ENCODE peak calls at places on chromosomes 3 and 15, in four cellular contexts. J is GM06990; U is foreskin fibroblast; N is activated CD8-positive, alpha-beta T cell treated with anti-CD3 and anti-CD28 coated beads for 36 hours. B is an unnamed sample.
A peak's percentile ranks its signal among the peaks of the same experiment; 100 is the strongest.

GRCh38 chr3:194537732-194538247 is 51.0 kb upstream of the ATP13A3 start:
- DNase-seq in J (no peak), U (peak; percentile 74), N (no peak), B (no peak)

GRCh38 chr3:123110953-123111615 is 44.3 kb downstream of the PDIA5 start:
- DNase-seq in N (no peak), U (no peak), J (no peak), B (no peak)

GRCh38 chr3:64462203-64463120 is 225.3 kb downstream of the ADAMTS9 start:
- DNase-seq in J (no peak), U (peak; percentile 88), N (no peak), B (no peak)

GRCh38 chr3:10188798-10189556 is 24.3 kb downstream of the IRAK2 start:
- DNase-seq in U (no peak), J (no peak), N (no peak), B (no peak)

GRCh38 chr3:25856902-25857518 is 67.1 kb downstream of the OXSM start:
- DNase-seq in N (peak; percentile 9), U (peak; percentile 69), J (no peak), B (peak; percentile 65)

GRCh38 chr3:171165986-171166385 is 139.5 kb upstream of the SLC2A2 start:
- DNase-seq in U (peak; percentile 53), N (peak; percentile 6), J (peak; percentile 29), B (no peak)

GRCh38 chr3:76405196-76405595 is 619.8 kb upstream of the ZNF717 start:
- DNase-seq in J (no peak), N (no peak), U (peak; percentile 47), B (no peak)

GRCh38 chr3:23863060-23863459 is 53.7 kb downstream of the NKIRAS1 start:
- DNase-seq in J (no peak), N (no peak), U (no peak), B (no peak)

GRCh38 chr15:74798388-74799254 is 14.0 kb upstream of the LMAN1L start:
- DNase-seq in N (peak; percentile 33), U (no peak), J (peak; percentile 69), B (peak; percentile 83)

GRCh38 chr3:100992086-100993033 is 861 bp downstream of the ABI3BP start:
- DNase-seq in U (peak; percentile 71), N (no peak), J (no peak), B (no peak)

GRCh38 chr3:129439381-129439816 is 349 bp downstream of the MBD4 start:
- DNase-seq in J (no peak), N (peak; percentile 64), U (peak; percentile 39), B (peak; percentile 37)

GRCh38 chr3:61253756-61254155 is 2.5 kb upstream of the FHIT start:
- DNase-seq in U (no peak), N (no peak), J (no peak), B (no peak)

GRCh38 chr3:61248496-61248895 is 2.8 kb downstream of the FHIT start:
- DNase-seq in J (no peak), N (no peak), U (no peak), B (no peak)

GRCh38 chr3:61252836-61253235 is 1.6 kb upstream of the FHIT start:
- DNase-seq in J (no peak), N (no peak), U (no peak), B (no peak)

GRCh38 chr3:61250784-61251173 is 473 bp downstream of the FHIT start:
- DNase-seq in U (peak; percentile 26), N (peak; percentile 61), J (no peak), B (peak; percentile 38)

GRCh38 chr3:61251174-61251972 is at the start of gene FHIT:
- DNase-seq in J (peak; percentile 91), N (peak; percentile 96), U (peak; percentile 97), B (peak; percentile 92)
- TF ChIP-seq CTCF in J (peak; percentile 9), N (no peak), U (no peak), B (no peak)

GRCh38 chr3:125165189-125165947 is 47.2 kb downstream of the SLC12A8 start:
- DNase-seq in N (no peak), J (no peak), U (peak; percentile 53), B (peak; percentile 50)

GRCh38 chr3:125161607-125162219 is 50.8 kb downstream of the SLC12A8 start:
- DNase-seq in N (no peak), U (peak; percentile 47), J (no peak), B (no peak)

GRCh38 chr3:125165948-125166553 is 46.5 kb downstream of the SLC12A8 start:
- DNase-seq in J (no peak), U (no peak), N (no peak), B (no peak)

GRCh38 chr3:125166581-125166980 is 46.0 kb downstream of the SLC12A8 start:
- DNase-seq in U (peak; percentile 53), J (no peak), N (no peak), B (no peak)

GRCh38 chr3:125163739-125164601 is 48.6 kb downstream of the SLC12A8 start:
- DNase-seq in N (no peak), U (no peak), J (no peak), B (peak; percentile 38)
- TF ChIP-seq CTCF in N (no peak), U (no peak), J (peak; percentile 28), B (peak; percentile 38)

GRCh38 chr3:186425788-186426730 is 64.0 kb upstream of the DGKG start:
- DNase-seq in U (peak; percentile 70), N (no peak), J (peak; percentile 9), B (no peak)
- TF ChIP-seq CTCF in U (peak; percentile 49), N (no peak), J (peak; percentile 27), B (no peak)

DNA sequence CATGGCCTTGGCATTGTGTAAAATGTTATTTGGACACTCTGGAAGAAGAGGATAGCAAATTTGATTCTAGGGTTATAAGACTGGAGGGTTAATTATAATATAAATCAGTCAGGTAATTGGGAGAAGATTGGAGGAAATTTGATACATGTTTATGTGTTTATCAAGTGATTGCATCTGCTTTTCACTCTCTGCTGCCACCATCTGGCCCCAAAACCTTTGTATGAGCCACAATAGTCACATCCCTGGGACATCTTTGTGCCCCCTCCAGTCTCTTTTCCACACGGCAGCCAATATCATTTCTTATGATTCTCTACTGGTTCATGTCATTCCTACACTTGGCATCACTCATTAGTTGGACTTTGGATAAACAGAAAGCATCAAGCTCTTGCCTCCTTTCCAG is 602.2 kb upstream of the SUCLG2 start:
- DNase-seq in J (no peak), U (no peak), N (peak; percentile 45), B (no peak)
- TF ChIP-seq CTCF in J (peak; percentile 39), U (no peak), N (peak; percentile 32), B (peak; percentile 33)

GRCh38 chr15:60614862-60615771 is 136.2 kb upstream of the ICE2 start:
- DNase-seq in U (no peak), N (no peak), J (no peak), B (no peak)
- TF ChIP-seq CTCF in U (no peak), N (no peak), J (no peak), B (no peak)

GRCh38 chr3:135516143-135516542 is 449.4 kb upstream of the PPP2R3A start:
- DNase-seq in U (peak; percentile 38), N (no peak), J (no peak), B (no peak)
- TF ChIP-seq CTCF in U (peak; percentile 43), N (no peak), J (no peak), B (no peak)

DNA sequence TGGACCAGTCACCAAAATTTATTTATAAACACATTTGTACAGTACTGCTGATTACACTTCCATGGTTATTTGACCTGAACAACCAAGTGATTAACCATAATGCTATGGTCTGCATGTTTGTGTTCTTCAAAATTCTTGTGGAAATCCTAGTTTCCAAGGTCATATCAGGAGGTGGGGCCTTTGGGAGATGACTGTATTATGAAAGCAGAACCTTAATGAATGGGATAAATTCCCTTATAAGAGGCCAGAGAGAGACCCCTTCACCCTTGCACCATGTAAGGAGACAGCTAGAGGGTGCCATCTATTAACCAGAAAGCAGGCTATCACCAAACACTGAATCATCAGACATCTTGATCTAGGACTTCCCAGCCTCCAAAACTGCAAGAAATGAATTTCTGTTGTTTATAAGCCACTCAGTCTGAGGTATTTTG is 1.9 kb downstream of the SCAPER start:
- DNase-seq in N (peak; percentile 22), U (peak; percentile 52), J (no peak), B (peak; percentile 32)
- TF ChIP-seq CTCF in N (peak; percentile 35), U (peak; percentile 12), J (peak; percentile 57), B (peak; percentile 45)

DNA sequence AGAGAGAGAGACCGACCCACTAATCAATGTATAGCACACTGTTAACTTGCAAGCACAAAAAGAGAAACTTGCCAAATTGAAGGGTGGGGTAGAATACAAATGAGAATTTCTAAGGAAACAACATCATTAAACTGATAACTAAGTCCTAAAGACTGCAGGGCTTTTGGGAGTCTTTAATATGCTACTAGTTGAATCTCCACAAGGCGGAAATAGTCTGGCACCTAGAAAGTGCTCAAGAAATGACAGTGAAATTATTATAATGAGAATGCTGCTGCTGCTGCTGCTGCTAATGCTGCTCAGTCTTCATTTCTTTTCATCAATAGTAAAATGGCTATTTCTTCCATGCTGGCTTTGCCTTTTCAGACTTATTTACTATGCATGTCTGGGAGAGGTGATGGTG is 91.8 kb downstream of the BTD start:
- DNase-seq in U (no peak), N (no peak), J (no peak), B (no peak)
- TF ChIP-seq CTCF in U (no peak), N (no peak), J (no peak), B (no peak)

GRCh38 chr3:106277731-106278130 is 408.9 kb upstream of the CBLB start:
- DNase-seq in U (no peak), J (no peak), N (no peak), B (no peak)
- TF ChIP-seq CTCF in U (no peak), J (no peak), N (no peak), B (no peak)